ENCODE peak calls at places on chromosomes 11 and 22, in four cellular contexts. O, D, W and P are unnamed samples.

GRCh38 chr11:64367931-64368672 is 9.1 kb downstream of the RPS6KA4 start:
- DNase-seq in O (no peak), W (no peak), D (no peak), P (no peak)

GRCh38 chr11:10051868-10052586 is 242.0 kb downstream of the SBF2 start:
- DNase-seq in W (no peak), O (no peak), D (no peak), P (no peak)

GRCh38 chr11:95790933-95791247 is 592 bp downstream of the CEP57 start:
- DNase-seq in O (peak; percentile 81), W (peak; percentile 64), D (peak; percentile 77), P (peak; percentile 65)

GRCh38 chr11:78715639-78716311 is 141.1 kb upstream of the NARS2 start:
- DNase-seq in O (peak; percentile 75), W (peak; percentile 50), D (peak; percentile 88), P (peak; percentile 99)

GRCh38 chr22:35380013-35380412 is 883 bp upstream of the HMOX1 start:
- DNase-seq in D (no peak), O (no peak), W (peak; percentile 71), P (no peak)

GRCh38 chr22:17161991-17162390 is 2.9 kb upstream of the HDHD5 start:
- DNase-seq in W (no peak), O (no peak), D (no peak), P (no peak)

GRCh38 chr22:46661221-46661851 is 41.1 kb downstream of the GRAMD4 start:
- DNase-seq in O (no peak), D (no peak), W (peak; percentile 32), P (peak; percentile 85)

GRCh38 chr11:83063073-83063754 is 8.5 kb downstream of the RAB30 start:
- DNase-seq in O (peak; percentile 78), W (peak; percentile 68), D (no peak), P (peak; percentile 36)

GRCh38 chr11:76291576-76292526 is 85.5 kb upstream of the WNT11 start:
- DNase-seq in D (no peak), W (no peak), O (no peak), P (peak; percentile 41)

GRCh38 chr11:15710593-15711260 is 596.0 kb downstream of the INSC start:
- DNase-seq in W (no peak), D (peak; percentile 12), O (no peak), P (no peak)

GRCh38 chr22:46622081-46622521 is 1.9 kb downstream of the GRAMD4 start:
- DNase-seq in O (no peak), W (no peak), D (no peak), P (no peak)

GRCh38 chr22:38271927-38272372 is 860 bp downstream of the TMEM184B start:
- DNase-seq in D (peak; percentile 39), O (peak; percentile 56), W (peak; percentile 41), P (peak; percentile 29)

GRCh38 chr11:48055292-48056132 is 75.2 kb downstream of the PTPRJ start:
- DNase-seq in W (no peak), O (no peak), D (no peak), P (peak; percentile 96)

GRCh38 chr11:44944853-44945235 is 5.8 kb downstream of the TP53I11 start:
- DNase-seq in D (peak; percentile 49), O (no peak), W (no peak), P (peak; percentile 64)

GRCh38 chr11:111000400-111001090 is 245.0 kb upstream of the POU2AF2 start:
- DNase-seq in O (no peak), W (peak; percentile 57), D (no peak), P (no peak)

GRCh38 chr11:13222285-13222684 is 55.3 kb upstream of the BMAL1 start:
- DNase-seq in W (peak; percentile 54), O (no peak), D (peak; percentile 30), P (peak; percentile 39)

GRCh38 chr11:67670316-67671210 is 3.9 kb downstream of the ALDH3B2 start:
- DNase-seq in D (no peak), W (no peak), O (no peak), P (no peak)

DNA sequence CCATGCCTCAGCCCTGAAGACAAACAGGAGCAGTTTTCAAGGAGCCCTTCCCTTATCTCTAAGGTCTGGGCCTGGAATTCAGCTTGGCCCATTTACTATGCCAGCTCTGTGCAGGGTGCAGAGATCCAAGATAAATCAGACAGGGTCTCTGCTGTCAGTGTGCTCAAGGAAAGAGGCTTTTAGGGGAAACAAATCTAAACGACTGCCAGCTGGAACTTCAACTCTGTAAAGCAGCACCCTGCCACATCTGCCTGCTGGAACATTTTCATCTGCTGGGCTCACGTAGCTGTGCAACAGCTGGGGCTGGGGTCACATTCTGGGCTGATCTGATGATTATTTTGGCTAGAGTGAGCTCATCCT is 19.8 kb upstream of the EHF start:
- DNase-seq in W (no peak), O (no peak), D (no peak), P (no peak)
- H3K9ac ChIP-seq in W (no peak overlapping the region), O (no peak overlapping the region), D (no peak overlapping the region), P (no peak overlapping the region)

GRCh38 chr11:124935548-124936514 is at the start of gene HEPACAM:
- DNase-seq in W (no peak), O (no peak), D (no peak), P (no peak)

GRCh38 chr11:124928942-124929663 is 6.7 kb downstream of the HEPACAM start:
- DNase-seq in O (no peak), W (no peak), D (no peak), P (no peak)

GRCh38 chr11:124934862-124935547 is 842 bp downstream of the HEPACAM start:
- DNase-seq in W (peak; percentile 88), O (no peak), D (no peak), P (peak; percentile 35)

GRCh38 chr11:124930799-124931198 is 5.0 kb downstream of the HEPACAM start:
- DNase-seq in D (no peak), W (no peak), O (peak; percentile 75), P (no peak)
- TF ChIP-seq EZH2 in D (no peak), W (no peak), O (no peak), P (no peak)

DNA sequence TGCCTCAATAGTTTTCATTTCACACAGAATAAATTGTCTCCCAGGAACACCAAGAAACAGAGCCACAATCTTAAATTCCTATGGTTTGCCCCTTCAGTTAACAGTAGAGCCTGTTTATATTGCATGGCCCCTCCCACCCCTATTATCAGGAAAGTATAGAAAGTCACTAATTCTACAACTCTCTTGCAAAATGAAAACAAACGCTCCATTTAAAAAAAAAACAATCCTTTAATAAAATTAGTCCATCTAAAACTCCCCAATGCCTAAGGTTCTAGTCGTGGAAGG is 8.0 kb downstream of the DPAGT1 start:
- DNase-seq in W (no peak), O (no peak), D (no peak), P (no peak)
- H3F3A ChIP-seq in W (peaks cover 22% of the 10 kb centered on the region), O (peaks cover 54% of the 10 kb centered on the region), D (peaks cover 66% of the 10 kb centered on the region), P (peaks cover 17% of the 10 kb centered on the region)

GRCh38 chr11:57547854-57548377 is 10.5 kb downstream of the SMTNL1 start:
- DNase-seq in D (no peak), W (peak; percentile 17), O (peak; percentile 82), P (no peak)
- H3K9ac ChIP-seq in D (no peak overlapping the region), W (no peak overlapping the region), O (peak overlapping the region; percentile 48), P (no peak overlapping the region)

GRCh38 chr11:1694846-1695547 is 2.0 kb upstream of the KRTAP5-6 start:
- DNase-seq in W (no peak), D (no peak), O (no peak), P (no peak)

GRCh38 chr11:1692708-1693326 is 4.2 kb upstream of the KRTAP5-6 start:
- DNase-seq in W (no peak), D (no peak), O (no peak), P (no peak)

GRCh38 chr11:1693327-1694063 is 3.5 kb upstream of the KRTAP5-6 start:
- DNase-seq in O (peak; percentile 52), W (peak; percentile 76), D (peak; percentile 85), P (peak; percentile 81)

GRCh38 chr11:1695548-1696108 is 1.4 kb upstream of the KRTAP5-6 start:
- DNase-seq in O (no peak), D (no peak), W (no peak), P (no peak)

GRCh38 chr11:1694064-1694845 is 2.7 kb upstream of the KRTAP5-6 start:
- DNase-seq in D (peak; percentile 94), O (peak; percentile 81), W (peak; percentile 86), P (peak; percentile 86)
- TF ChIP-seq EZH2 in D (no peak), O (no peak), W (no peak), P (no peak)

GRCh38 chr11:69369210-69369609 is 75.3 kb downstream of the MYEOV start:
- DNase-seq in O (no peak), W (no peak), D (no peak), P (no peak)

GRCh38 chr11:69365567-69365966 is 71.6 kb downstream of the MYEOV start:
- DNase-seq in O (no peak), W (no peak), D (no peak), P (no peak)

GRCh38 chr11:69368119-69368880 is 74.3 kb downstream of the MYEOV start:
- DNase-seq in O (no peak), D (no peak), W (no peak), P (peak; percentile 82)

GRCh38 chr11:69366591-69366990 is 72.6 kb downstream of the MYEOV start:
- DNase-seq in D (no peak), W (no peak), O (no peak), P (no peak)

GRCh38 chr11:69367211-69367964 is 73.4 kb downstream of the MYEOV start:
- DNase-seq in O (no peak), D (no peak), W (peak; percentile 18), P (peak; percentile 77)
- H3F3A ChIP-seq in O (no peaks in the 10 kb centered on the region), D (no peaks in the 10 kb centered on the region), W (no peaks in the 10 kb centered on the region), P (no peaks in the 10 kb centered on the region)

GRCh38 chr22:39444937-39445465 is 11.8 kb upstream of the MGAT3 start:
- DNase-seq in D (no peak), O (no peak), W (no peak), P (no peak)
- H3K9ac ChIP-seq in D (no peak overlapping the region), O (no peak overlapping the region), W (no peak overlapping the region), P (no peak overlapping the region)

GRCh38 chr22:30541979-30542810 is 4.3 kb downstream of the SEC14L6 start:
- DNase-seq in W (peak; percentile 27), O (no peak), D (peak; percentile 73), P (no peak)
- TF ChIP-seq EZH2 in W (no peak), O (no peak), D (peak; percentile 42), P (no peak)

DNA sequence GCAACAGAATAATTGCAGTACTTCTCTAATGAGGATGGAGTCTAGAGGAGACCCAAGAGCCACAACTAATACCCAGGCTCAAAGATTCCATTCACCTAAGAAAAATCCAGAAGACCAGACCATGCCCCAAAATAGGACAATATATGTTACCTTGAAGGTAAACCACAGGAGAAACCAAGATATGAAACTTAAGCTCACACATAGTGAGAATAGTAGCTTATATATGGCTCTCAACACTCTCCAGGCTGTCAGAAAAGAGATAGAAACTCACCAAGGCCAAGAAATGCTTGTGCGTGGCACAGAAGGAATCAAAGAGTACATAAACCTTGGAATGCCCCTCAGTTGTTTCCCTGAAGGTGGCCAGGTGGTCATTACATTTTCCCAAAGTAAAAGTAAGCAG is 9.1 kb downstream of the FAM111A start:
- DNase-seq in O (peak; percentile 44), W (no peak), D (no peak), P (no peak)
- H3F3A ChIP-seq in O (peaks cover 25% of the 10 kb centered on the region), W (no peaks in the 10 kb centered on the region), D (no peaks in the 10 kb centered on the region), P (no peaks in the 10 kb centered on the region)

GRCh38 chr11:107705027-107705426 is 6.8 kb downstream of the SLN start:
- DNase-seq in D (no peak), O (no peak), W (peak; percentile 96), P (peak; percentile 98)
- H3K9ac ChIP-seq in D (no peak overlapping the region), O (no peak overlapping the region), W (peak overlapping the region; percentile 72), P (no peak overlapping the region)